ENCODE peak calls at places on chromosome 1, in five cellular contexts. Q is effector memory CD8-positive, alpha-beta T cell; N is neural crest cell; P is heart left ventricle; H is activated naive CD4-positive, alpha-beta T cell treated with anti-CD3 and anti-CD28 coated beads, Interleukin-2, amount 10 ng/mL, durations not matched to agents 7 days and 5 days. A is an unnamed sample.

GRCh38 chr1:220741825-220742224 is 6.3 kb upstream of the MTARC2 start:
- DNase-seq in N (no peak), P (no peak), H (no peak), Q (no peak), A (no peak)

GRCh38 chr1:101026394-101026788 is 807 bp upstream of the DPH5 start:
- DNase-seq in N (no peak), Q (no peak), P (no peak), H (no peak), A (no peak)

GRCh38 chr1:157367870-157368269 is 184.4 kb downstream of the FCRL5 start:
- DNase-seq in Q (no peak), H (no peak), P (no peak), N (no peak), A (no peak)

GRCh38 chr1:1203561-1204424 is 2.6 kb downstream of the TNFRSF18 start:
- DNase-seq in N (no peak), Q (no peak), H (peak; percentile 21), P (peak; percentile 21), A (peak; percentile 18)

GRCh38 chr1:201009967-201010645 is 13.4 kb downstream of the KIF21B start:
- DNase-seq in Q (no peak), P (no peak), H (no peak), N (peak; percentile 48), A (peak; percentile 48)

GRCh38 chr1:23126801-23127200 is 41.9 kb downstream of the LUZP1 start:
- DNase-seq in Q (no peak), H (no peak), N (no peak), P (no peak), A (no peak)

GRCh38 chr1:15118579-15118978 is 35.0 kb upstream of the TMEM51 start:
- DNase-seq in P (no peak), H (no peak), N (no peak), Q (no peak), A (no peak)

GRCh38 chr1:168260393-168260792 is 20.3 kb upstream of the TBX19 start:
- DNase-seq in N (no peak), Q (no peak), H (no peak), P (no peak), A (peak; percentile 20)

GRCh38 chr1:9269078-9269501 is 23.6 kb upstream of the SPSB1 start:
- DNase-seq in Q (no peak), H (no peak), N (no peak), P (no peak), A (no peak)

GRCh38 chr1:201937624-201938212 is 8.6 kb downstream of the LMOD1 start:
- DNase-seq in P (no peak), H (no peak), N (no peak), Q (no peak), A (no peak)

GRCh38 chr1:180188679-180189175 is 34.1 kb downstream of the QSOX1 start:
- DNase-seq in N (no peak), H (no peak), P (no peak), Q (no peak), A (no peak)

GRCh38 chr1:89966666-89967065 is 28.2 kb upstream of the ZNF326 start:
- DNase-seq in H (no peak), P (no peak), N (no peak), Q (no peak), A (no peak)

GRCh38 chr1:113042336-113043143 is 30.5 kb upstream of the LRIG2 start:
- DNase-seq in H (peak; percentile 41), P (peak; percentile 81), N (peak; percentile 68), Q (no peak), A (peak; percentile 64)

GRCh38 chr1:32592953-32593352 is 53.7 kb downstream of the ZBTB8A start:
- DNase-seq in N (no peak), P (no peak), Q (no peak), H (no peak), A (no peak)

GRCh38 chr1:196593955-196594354 is 14.3 kb downstream of the KCNT2 start:
- DNase-seq in Q (no peak), N (no peak), P (no peak), H (no peak), A (no peak)

GRCh38 chr1:232278925-232279324 is 351.0 kb downstream of the SIPA1L2 start:
- DNase-seq in H (no peak), N (no peak), P (no peak), Q (no peak), A (no peak)

GRCh38 chr1:51518033-51518729 is 885 bp downstream of the EPS15 start:
- DNase-seq in N (peak; percentile 20), H (peak; percentile 52), P (peak; percentile 36), Q (peak; percentile 56), A (peak; percentile 37)

GRCh38 chr1:39818482-39818881 is 29.8 kb upstream of the BMP8B start:
- DNase-seq in N (no peak), H (no peak), Q (no peak), P (no peak), A (no peak)

GRCh38 chr1:34408011-34408410 is 231.3 kb downstream of the C1orf94 start:
- DNase-seq in H (no peak), Q (no peak), P (no peak), N (no peak), A (no peak)

GRCh38 chr1:171881466-171881865 is 40.2 kb downstream of the DNM3 start:
- DNase-seq in H (no peak), P (no peak), Q (no peak), N (no peak), A (no peak)

GRCh38 chr1:6795661-6796060 is 10.4 kb downstream of the CAMTA1 start:
- DNase-seq in N (no peak), H (no peak), Q (no peak), P (no peak), A (no peak)

GRCh38 chr1:40847023-40847740 is 15.0 kb downstream of the CITED4 start:
- DNase-seq in Q (no peak), H (no peak), N (no peak), P (no peak), A (no peak)

GRCh38 chr1:178539291-178539690 is 26.4 kb downstream of the TEX35 start:
- DNase-seq in P (no peak), N (no peak), Q (no peak), H (no peak), A (no peak)

GRCh38 chr1:156476501-156477298 is 23.9 kb downstream of the MEF2D start:
- DNase-seq in N (no peak), P (no peak), Q (no peak), H (no peak), A (no peak)

GRCh38 chr1:79373481-79374132 is 367.1 kb upstream of the ADGRL4 start:
- DNase-seq in H (no peak), N (no peak), Q (no peak), P (peak; percentile 27), A (no peak)

GRCh38 chr1:192491804-192492554 is 83.6 kb upstream of the RGS1 start:
- DNase-seq in P (no peak), Q (no peak), H (no peak), N (no peak), A (no peak)

GRCh38 chr1:234933031-234933430 is 195.6 kb downstream of the TOMM20 start:
- DNase-seq in P (peak; percentile 76), H (no peak), Q (no peak), N (no peak), A (no peak)

GRCh38 chr1:222521299-222522104 is 26.4 kb downstream of the HHIPL2 start:
- DNase-seq in P (no peak), N (no peak), H (no peak), Q (no peak), A (no peak)

GRCh38 chr1:14443164-14443787 is 155.2 kb upstream of the KAZN start:
- DNase-seq in Q (no peak), P (no peak), H (no peak), N (no peak), A (no peak)

A was measured in nephron progenitor cell.